ENCODE peak calls at places on chromosomes 11 and 22, in five cellular contexts. One of them, this sample, is unnamed.

GRCh38 chr22:42635531-42635930 is 4.9 kb downstream of the ATP5MGL start:
- DNase-seq in esophagus squamous epithelium: no peak
- DNase-seq in tibial nerve: peak; percentile 64
- DNase-seq in IMR-90: peak; percentile 90
- DNase-seq in sigmoid colon: peak; percentile 88
- DNase-seq in this sample: no peak

GRCh38 chr11:107849791-107850190 is 8.8 kb downstream of the SLC35F2 start:
- DNase-seq in esophagus squamous epithelium: no peak
- DNase-seq in tibial nerve: no peak
- DNase-seq in IMR-90: no peak
- DNase-seq in sigmoid colon: no peak
- DNase-seq in this sample: no peak

GRCh38 chr22:30968015-30968923 is at the start of gene MORC2:
- DNase-seq in esophagus squamous epithelium: no peak
- DNase-seq in tibial nerve: no peak
- DNase-seq in IMR-90: peak; percentile 15
- DNase-seq in sigmoid colon: peak; percentile 84
- DNase-seq in this sample: peak; percentile 89

GRCh38 chr22:44172370-44173108 is 8.2 kb upstream of the PARVG start:
- DNase-seq in esophagus squamous epithelium: no peak
- DNase-seq in tibial nerve: peak; percentile 52
- DNase-seq in IMR-90: no peak
- DNase-seq in sigmoid colon: peak; percentile 82
- DNase-seq in this sample: no peak

GRCh38 chr11:46826310-46827044 is 19.6 kb downstream of the CKAP5 start:
- DNase-seq in esophagus squamous epithelium: no peak
- DNase-seq in tibial nerve: peak; percentile 74
- DNase-seq in IMR-90: peak; percentile 68
- DNase-seq in sigmoid colon: peak; percentile 91
- DNase-seq in this sample: no peak

GRCh38 chr11:76843916-76844315 is 16.8 kb upstream of the ACER3 start:
- DNase-seq in esophagus squamous epithelium: no peak
- DNase-seq in tibial nerve: no peak
- DNase-seq in IMR-90: no peak
- DNase-seq in sigmoid colon: no peak
- DNase-seq in this sample: peak; percentile 6

GRCh38 chr11:19218801-19219460 is 17.1 kb upstream of the CSRP3 start:
- DNase-seq in esophagus squamous epithelium: no peak
- DNase-seq in tibial nerve: no peak
- DNase-seq in IMR-90: no peak
- DNase-seq in sigmoid colon: no peak
- DNase-seq in this sample: no peak

GRCh38 chr11:1481483-1481825 is 5.1 kb downstream of the MOB2 start:
- DNase-seq in esophagus squamous epithelium: no peak
- DNase-seq in tibial nerve: no peak
- DNase-seq in IMR-90: no peak
- DNase-seq in sigmoid colon: peak; percentile 86
- DNase-seq in this sample: no peak

GRCh38 chr11:2521681-2522630 is 77.1 kb downstream of the KCNQ1 start:
- DNase-seq in esophagus squamous epithelium: no peak
- DNase-seq in tibial nerve: no peak
- DNase-seq in IMR-90: no peak
- DNase-seq in sigmoid colon: peak; percentile 48
- DNase-seq in this sample: no peak

GRCh38 chr22:37804502-37804885 is 3.2 kb upstream of the GCAT start:
- DNase-seq in esophagus squamous epithelium: no peak
- DNase-seq in tibial nerve: no peak
- DNase-seq in IMR-90: no peak
- DNase-seq in sigmoid colon: no peak
- DNase-seq in this sample: no peak

GRCh38 chr11:35555238-35555887 is 29.9 kb upstream of the PAMR1 start:
- DNase-seq in esophagus squamous epithelium: no peak
- DNase-seq in tibial nerve: no peak
- DNase-seq in IMR-90: peak; percentile 66
- DNase-seq in sigmoid colon: no peak
- DNase-seq in this sample: no peak

GRCh38 chr11:821513-822371 is 3.0 kb downstream of the PNPLA2 start:
- DNase-seq in esophagus squamous epithelium: no peak
- DNase-seq in tibial nerve: no peak
- DNase-seq in IMR-90: no peak
- DNase-seq in sigmoid colon: no peak
- DNase-seq in this sample: no peak

GRCh38 chr22:32850591-32851517 is 49.3 kb downstream of the TIMP3 start:
- DNase-seq in esophagus squamous epithelium: no peak
- DNase-seq in tibial nerve: peak; percentile 93
- DNase-seq in IMR-90: no peak
- DNase-seq in sigmoid colon: peak; percentile 97
- DNase-seq in this sample: no peak

GRCh38 chr11:104763930-104764717 is 134.1 kb downstream of the CASP12 start:
- DNase-seq in esophagus squamous epithelium: no peak
- DNase-seq in tibial nerve: no peak
- DNase-seq in IMR-90: no peak
- DNase-seq in sigmoid colon: no peak
- DNase-seq in this sample: no peak

GRCh38 chr11:10674991-10675440 is 18.5 kb downstream of the IRAG1 start:
- DNase-seq in esophagus squamous epithelium: no peak
- DNase-seq in tibial nerve: peak; percentile 39
- DNase-seq in IMR-90: no peak
- DNase-seq in sigmoid colon: peak; percentile 77
- DNase-seq in this sample: no peak

GRCh38 chr11:1746956-1747752 is 3.2 kb downstream of the IFITM10 start:
- DNase-seq in esophagus squamous epithelium: no peak
- DNase-seq in tibial nerve: no peak
- DNase-seq in IMR-90: no peak
- DNase-seq in sigmoid colon: peak; percentile 66
- DNase-seq in this sample: no peak

GRCh38 chr11:68328374-68329091 is 16.1 kb downstream of the LRP5 start:
- DNase-seq in esophagus squamous epithelium: no peak
- DNase-seq in tibial nerve: no peak
- DNase-seq in IMR-90: no peak
- DNase-seq in sigmoid colon: peak; percentile 72
- DNase-seq in this sample: no peak

GRCh38 chr11:19379465-19379864 is 138.7 kb upstream of the E2F8 start:
- DNase-seq in esophagus squamous epithelium: no peak
- DNase-seq in tibial nerve: no peak
- DNase-seq in IMR-90: peak; percentile 18
- DNase-seq in sigmoid colon: no peak
- DNase-seq in this sample: no peak

GRCh38 chr11:122796128-122796717 is 42.1 kb upstream of the CRTAM start:
- DNase-seq in esophagus squamous epithelium: no peak
- DNase-seq in tibial nerve: peak; percentile 69
- DNase-seq in IMR-90: peak; percentile 36
- DNase-seq in sigmoid colon: no peak
- DNase-seq in this sample: no peak

GRCh38 chr11:111206472-111206871 is 39.1 kb upstream of the POU2AF2 start:
- DNase-seq in esophagus squamous epithelium: no peak
- DNase-seq in tibial nerve: no peak
- DNase-seq in IMR-90: peak; percentile 81
- DNase-seq in sigmoid colon: no peak
- DNase-seq in this sample: no peak

GRCh38 chr22:39308614-39309363 is 10.6 kb downstream of the RPL3 start:
- DNase-seq in esophagus squamous epithelium: no peak
- DNase-seq in tibial nerve: peak; percentile 53
- DNase-seq in IMR-90: peak; percentile 96
- DNase-seq in sigmoid colon: peak; percentile 89
- DNase-seq in this sample: no peak

GRCh38 chr11:3146612-3147256 is 18.4 kb downstream of the OSBPL5 start:
- DNase-seq in esophagus squamous epithelium: no peak
- DNase-seq in tibial nerve: no peak
- DNase-seq in IMR-90: peak; percentile 78
- DNase-seq in sigmoid colon: no peak
- DNase-seq in this sample: no peak

GRCh38 chr22:29224121-29224858 is 18.6 kb downstream of the EMID1 start:
- DNase-seq in esophagus squamous epithelium: no peak
- DNase-seq in tibial nerve: no peak
- DNase-seq in IMR-90: no peak
- DNase-seq in sigmoid colon: peak; percentile 86
- DNase-seq in this sample: no peak

GRCh38 chr11:120168960-120169681 is 31.2 kb upstream of the TRIM29 start:
- DNase-seq in esophagus squamous epithelium: no peak
- DNase-seq in tibial nerve: peak; percentile 45
- DNase-seq in IMR-90: peak; percentile 45
- DNase-seq in sigmoid colon: peak; percentile 83
- DNase-seq in this sample: peak; percentile 87

GRCh38 chr22:24434472-24435322 is 7.3 kb downstream of the ADORA2A start:
- DNase-seq in esophagus squamous epithelium: peak; percentile 44
- DNase-seq in tibial nerve: peak; percentile 48
- DNase-seq in IMR-90: no peak
- DNase-seq in sigmoid colon: peak; percentile 68
- DNase-seq in this sample: no peak

GRCh38 chr22:24432059-24432853 is 4.9 kb downstream of the ADORA2A start:
- DNase-seq in esophagus squamous epithelium: no peak
- DNase-seq in tibial nerve: no peak
- DNase-seq in IMR-90: peak; percentile 16
- DNase-seq in sigmoid colon: peak; percentile 87
- DNase-seq in this sample: no peak

GRCh38 chr22:24433001-24433867 is 5.8 kb downstream of the ADORA2A start:
- DNase-seq in esophagus squamous epithelium: no peak
- DNase-seq in tibial nerve: no peak
- DNase-seq in IMR-90: no peak
- DNase-seq in sigmoid colon: peak; percentile 61
- DNase-seq in this sample: no peak

GRCh38 chr22:24435323-24435645 is 7.9 kb downstream of the ADORA2A start:
- DNase-seq in esophagus squamous epithelium: no peak
- DNase-seq in tibial nerve: no peak
- DNase-seq in IMR-90: no peak
- DNase-seq in sigmoid colon: no peak
- DNase-seq in this sample: no peak

GRCh38 chr22:24433868-24434471 is 6.6 kb downstream of the ADORA2A start:
- DNase-seq in esophagus squamous epithelium: no peak
- DNase-seq in tibial nerve: peak; percentile 43
- DNase-seq in IMR-90: peak; percentile 73
- DNase-seq in sigmoid colon: peak; percentile 65
- DNase-seq in this sample: no peak
- TF ChIP-seq POLR2A in esophagus squamous epithelium: no peak
- TF ChIP-seq POLR2A in tibial nerve: no peak
- TF ChIP-seq POLR2A in IMR-90: no peak
- TF ChIP-seq POLR2A in sigmoid colon: no peak
- TF ChIP-seq POLR2A in this sample: no peak

DNA sequence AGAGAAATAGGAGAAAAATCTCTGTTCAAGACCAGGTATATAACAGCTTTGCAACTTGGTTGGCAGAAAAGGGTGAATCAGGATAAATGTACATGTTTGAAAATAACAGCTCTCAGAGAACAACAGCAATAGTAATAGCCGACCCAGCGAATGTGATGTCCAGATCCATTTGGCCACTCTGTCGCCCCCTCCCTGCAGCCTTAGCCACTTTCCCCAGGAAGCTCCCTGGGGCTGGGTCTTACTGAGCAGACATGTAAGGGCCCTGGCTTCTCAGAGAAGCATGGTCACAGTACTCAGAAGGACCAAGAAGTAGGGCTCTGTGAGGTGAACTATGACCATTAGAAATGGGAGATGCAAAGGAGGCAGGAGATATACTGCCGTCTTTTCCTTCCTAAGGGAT is 154.1 kb upstream of the SNX19 start:
- DNase-seq in esophagus squamous epithelium: no peak
- DNase-seq in tibial nerve: no peak
- DNase-seq in IMR-90: no peak
- DNase-seq in sigmoid colon: no peak
- DNase-seq in this sample: no peak
- TF ChIP-seq CTCF in esophagus squamous epithelium: no peak
- TF ChIP-seq CTCF in tibial nerve: no peak
- TF ChIP-seq CTCF in IMR-90: no peak
- TF ChIP-seq CTCF in sigmoid colon: no peak
- TF ChIP-seq CTCF in this sample: no peak

GRCh38 chr11:69415411-69416122 is 65.9 kb upstream of the LINC01488 start:
- DNase-seq in esophagus squamous epithelium: no peak
- DNase-seq in tibial nerve: no peak
- DNase-seq in IMR-90: no peak
- DNase-seq in sigmoid colon: peak; percentile 46
- DNase-seq in this sample: no peak

GRCh38 chr11:69416746-69417145 is 64.7 kb upstream of the LINC01488 start:
- DNase-seq in esophagus squamous epithelium: no peak
- DNase-seq in tibial nerve: no peak
- DNase-seq in IMR-90: no peak
- DNase-seq in sigmoid colon: no peak
- DNase-seq in this sample: no peak

GRCh38 chr11:69417211-69418085 is 64.0 kb upstream of the LINC01488 start:
- DNase-seq in esophagus squamous epithelium: no peak
- DNase-seq in tibial nerve: no peak
- DNase-seq in IMR-90: no peak
- DNase-seq in sigmoid colon: peak; percentile 54
- DNase-seq in this sample: no peak

GRCh38 chr11:69414773-69415187 is 66.7 kb upstream of the LINC01488 start:
- DNase-seq in esophagus squamous epithelium: no peak
- DNase-seq in tibial nerve: no peak
- DNase-seq in IMR-90: no peak
- DNase-seq in sigmoid colon: peak; percentile 41
- DNase-seq in this sample: no peak

GRCh38 chr11:69416123-69416475 is 65.4 kb upstream of the LINC01488 start:
- DNase-seq in esophagus squamous epithelium: no peak
- DNase-seq in tibial nerve: no peak
- DNase-seq in IMR-90: no peak
- DNase-seq in sigmoid colon: peak; percentile 48
- DNase-seq in this sample: no peak
- H3K4me1 ChIP-seq in esophagus squamous epithelium: peaks cover 11% of the 10 kb centered on the region
- H3K4me1 ChIP-seq in tibial nerve: peaks cover 26% of the 10 kb centered on the region
- H3K4me1 ChIP-seq in IMR-90: peaks cover 18% of the 10 kb centered on the region
- H3K4me1 ChIP-seq in sigmoid colon: peaks cover 16% of the 10 kb centered on the region
- H3K4me1 ChIP-seq in this sample: peaks cover 14% of the 10 kb centered on the region

DNA sequence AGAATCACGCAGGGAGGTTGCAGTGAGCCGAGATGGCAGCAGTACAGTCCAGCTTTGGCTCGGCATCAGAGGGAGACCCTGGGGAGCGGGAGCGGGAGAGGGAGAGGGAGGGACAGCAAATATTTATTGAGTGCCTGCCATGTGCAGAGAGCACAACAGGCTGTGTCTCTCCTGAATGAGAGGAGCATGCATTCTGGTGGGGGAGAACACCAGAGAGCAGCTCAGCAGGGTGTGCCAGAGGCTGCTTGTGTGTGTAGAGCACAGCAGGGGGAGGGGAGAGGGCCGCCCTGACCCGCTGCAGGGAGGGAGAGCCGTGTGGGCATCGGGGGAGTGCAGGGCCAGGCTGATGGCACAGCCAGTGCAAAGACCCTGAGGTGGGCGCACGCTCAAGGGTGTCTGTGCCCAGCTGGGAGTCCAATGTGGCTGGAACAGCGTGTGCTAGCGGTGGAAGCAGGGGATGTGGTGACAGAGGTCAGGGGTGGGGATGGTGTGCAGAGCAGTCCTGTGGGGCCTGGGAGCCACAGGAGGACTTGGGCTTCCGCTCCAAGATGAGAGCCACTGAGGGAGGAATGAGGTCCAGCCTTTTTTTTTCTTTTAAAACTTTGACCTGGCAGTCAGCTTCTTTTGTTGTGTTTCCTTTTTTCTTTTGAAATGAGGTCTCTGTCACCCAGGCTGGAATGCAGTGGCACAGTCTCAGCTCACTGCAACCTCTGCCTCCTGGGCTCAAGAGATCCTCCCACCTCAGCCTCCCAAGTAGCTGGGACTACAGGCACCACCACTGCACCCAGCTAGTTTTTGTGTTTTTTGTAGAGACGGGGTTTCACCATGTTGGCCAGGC is 12.0 kb downstream of the PPIL2 start:
- DNase-seq in esophagus squamous epithelium: no peak
- DNase-seq in tibial nerve: no peak
- DNase-seq in IMR-90: no peak
- DNase-seq in sigmoid colon: no peak
- DNase-seq in this sample: no peak
- TF ChIP-seq POLR2A in esophagus squamous epithelium: no peak
- TF ChIP-seq POLR2A in tibial nerve: no peak
- TF ChIP-seq POLR2A in IMR-90: no peak
- TF ChIP-seq POLR2A in sigmoid colon: no peak
- TF ChIP-seq POLR2A in this sample: no peak

This sample was measured in vagina.